ENCODE peak calls at places on chromosomes 7 and 10, in six cellular contexts. C, P, T, Y, A and L are unnamed samples.

GRCh38 chr7:27173412-27174076 is 576 bp downstream of the HOXA10 start:
- DNase-seq in Y (no peak), P (no peak), A (no peak), T (no peak), C (no peak), L (no peak)

GRCh38 chr10:43128331-43128730 is 9.9 kb upstream of the CSGALNACT2 start:
- DNase-seq in A (no peak), T (no peak), Y (no peak), C (no peak), P (peak), L (peak)

GRCh38 chr7:151301471-151302462 is 39.8 kb upstream of the NUB1 start:
- DNase-seq in A (no peak), Y (no peak), C (no peak), T (no peak), P (no peak), L (no peak)

GRCh38 chr7:95316588-95316987 is 7.7 kb downstream of the PON1 start:
- DNase-seq in P (no peak), C (peak), T (no peak), A (no peak), Y (no peak), L (no peak)

GRCh38 chr7:16918288-16918895 is 36.6 kb upstream of the AGR3 start:
- DNase-seq in T (peak), Y (peak), P (no peak), A (no peak), C (no peak), L (no peak)

GRCh38 chr7:105015631-105015965 is 1.6 kb downstream of the KMT2E start:
- DNase-seq in P (peak), T (peak), A (no peak), Y (peak), C (no peak), L (no peak)

GRCh38 chr7:37916673-37917660 is at the start of gene SFRP4:
- DNase-seq in C (no peak), P (no peak), A (no peak), T (peak), Y (peak), L (no peak)

GRCh38 chr10:102435529-102436233 is 3.3 kb upstream of the CUEDC2 start:
- DNase-seq in Y (no peak), T (no peak), P (peak), A (no peak), C (no peak), L (no peak)

DNA sequence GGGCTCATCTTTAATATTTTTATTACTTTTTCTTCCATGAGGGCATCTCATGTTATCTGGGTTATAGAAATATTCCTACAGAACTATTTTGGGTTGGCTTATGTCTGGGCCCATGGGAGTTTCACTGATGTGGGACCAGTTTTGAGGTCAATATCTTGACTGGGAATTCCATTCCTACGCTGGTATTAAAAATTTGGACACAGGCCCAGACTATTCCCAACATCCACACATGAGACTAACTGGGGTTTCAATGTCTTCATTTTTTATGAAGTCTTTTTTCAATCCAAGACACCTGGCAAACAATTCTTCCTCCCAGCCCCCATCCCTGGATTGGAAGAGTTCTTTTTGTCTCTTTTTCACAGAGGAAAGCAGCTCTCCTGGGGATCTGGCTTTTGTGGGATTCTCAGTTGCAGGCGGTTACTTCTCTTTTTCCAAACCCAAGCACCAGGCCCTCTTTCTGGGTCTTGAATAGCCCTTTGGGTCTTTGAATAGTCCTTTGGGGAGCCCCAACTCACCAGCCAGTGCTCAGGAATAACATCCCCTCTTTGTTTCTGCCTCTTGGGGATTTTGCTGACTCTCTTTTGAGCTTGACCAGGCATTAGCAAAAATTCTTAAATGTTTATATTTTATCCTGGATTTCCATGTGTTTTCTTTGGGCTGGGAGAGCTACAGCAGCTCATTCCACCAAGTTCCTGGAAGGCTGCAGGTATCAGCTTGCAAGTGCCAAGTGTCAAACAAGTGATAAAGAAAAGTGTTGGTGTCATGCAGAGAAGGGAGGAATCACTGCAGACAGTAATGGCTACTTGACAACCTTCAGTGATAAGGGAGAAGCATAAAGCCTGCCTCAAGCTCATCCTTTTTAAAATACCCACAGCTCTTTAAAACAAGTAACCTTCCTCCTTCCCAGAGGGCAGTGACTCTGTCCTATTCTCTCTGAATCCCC is 234.3 kb downstream of the ADAM12 start:
- DNase-seq in A (no peak), T (peak), P (no peak), C (no peak), Y (no peak), L (no peak)
- H3K27ac ChIP-seq in A (no peak), T (no peak), P (no peak), C (no peak), Y (no peak), L (no peak)

GRCh38 chr7:42234736-42235135 is 2.3 kb downstream of the GLI3 start:
- DNase-seq in P (no peak), T (no peak), C (no peak), A (no peak), Y (no peak), L (no peak)
- H3K4me3 ChIP-seq in P (no peak), T (no peak), C (no peak), A (no peak), Y (peak), L (no peak)

GRCh38 chr10:114110174-114110972 is 63.6 kb downstream of the CCDC186 start:
- DNase-seq in P (no peak), T (no peak), Y (no peak), C (no peak), A (no peak), L (no peak)
- TF ChIP-seq CTCF in P (peak), T (no peak), Y (no peak), C (peak), A (peak), L (no peak)

GRCh38 chr10:89215511-89215910 is 8.4 kb upstream of the CH25H start:
- DNase-seq in T (no peak), Y (no peak), A (no peak), P (no peak), C (no peak), L (no peak)

GRCh38 chr10:89214766-89215165 is 7.6 kb upstream of the CH25H start:
- DNase-seq in T (no peak), A (no peak), C (no peak), P (no peak), Y (no peak), L (no peak)

GRCh38 chr10:89216056-89216455 is 8.9 kb upstream of the CH25H start:
- DNase-seq in T (no peak), Y (no peak), P (no peak), C (no peak), A (no peak), L (no peak)

GRCh38 chr10:89219512-89220218 is 12.5 kb upstream of the CH25H start:
- DNase-seq in P (no peak), C (no peak), A (no peak), T (no peak), Y (no peak), L (no peak)

GRCh38 chr10:89217057-89217990 is 10.2 kb upstream of the CH25H start:
- DNase-seq in A (no peak), Y (peak), T (peak), P (peak), C (peak), L (peak)
- H3K27ac ChIP-seq in A (peak), Y (no peak), T (peak), P (no peak), C (no peak), L (no peak)

GRCh38 chr10:58753425-58753824 is 240.8 kb downstream of the BICC1 start:
- DNase-seq in Y (no peak), T (no peak), C (no peak), P (no peak), A (no peak), L (no peak)

GRCh38 chr10:58756126-58756525 is 243.5 kb downstream of the BICC1 start:
- DNase-seq in A (no peak), Y (peak), P (no peak), C (no peak), T (no peak), L (no peak)

GRCh38 chr10:58757352-58758071 is 244.8 kb downstream of the BICC1 start:
- DNase-seq in C (no peak), P (no peak), A (no peak), T (no peak), Y (no peak), L (no peak)

GRCh38 chr10:58754419-58755180 is 241.9 kb downstream of the BICC1 start:
- DNase-seq in Y (no peak), A (no peak), C (no peak), T (no peak), P (no peak), L (no peak)

GRCh38 chr10:58755688-58756087 is 243.0 kb downstream of the BICC1 start:
- DNase-seq in Y (peak), T (no peak), A (no peak), P (no peak), C (no peak), L (no peak)
- H3K4me3 ChIP-seq in Y (peak), T (no peak), A (no peak), P (no peak), C (no peak), L (no peak)

GRCh38 chr10:56346845-56347415 is 14.1 kb downstream of the ZWINT start:
- DNase-seq in P (no peak), Y (no peak), A (no peak), C (no peak), T (no peak), L (no peak)

GRCh38 chr10:56348101-56348500 is 13.0 kb downstream of the ZWINT start:
- DNase-seq in Y (no peak), A (no peak), P (no peak), C (no peak), T (no peak), L (no peak)

GRCh38 chr10:56351909-56352630 is 9.0 kb downstream of the ZWINT start:
- DNase-seq in C (no peak), T (no peak), A (no peak), P (no peak), Y (no peak), L (no peak)

GRCh38 chr10:56349611-56350010 is 11.4 kb downstream of the ZWINT start:
- DNase-seq in C (no peak), A (no peak), P (no peak), Y (no peak), T (no peak), L (no peak)
- TF ChIP-seq CTCF in C (peak), A (peak), P (peak), Y (no peak), T (no peak), L (no peak)

GRCh38 chr7:46960974-46961373 is 620.9 kb downstream of the TNS3 start:
- DNase-seq in T (no peak), C (no peak), A (no peak), P (no peak), Y (no peak), L (no peak)
- H3K27ac ChIP-seq in T (no peak), C (no peak), A (no peak), P (no peak), Y (no peak), L (no peak)